ENCODE peak calls at places on chromosomes 6 and 20, in six cellular contexts. H is lower leg skin, O is lung, Q is fibroblast of the aortic adventitia, P is GM12865, Y is foreskin fibroblast. Z is an unnamed sample.

GRCh38 chr20:853406-853996 is 20.0 kb downstream of the FAM110A start:
- DNase-seq in H (no peak), O (no peak), Q (no peak), P (no peak), Y (no peak), Z (no peak)

GRCh38 chr6:133590814-133591213 is 298.1 kb upstream of the TCF21 start:
- DNase-seq in H (no peak), O (no peak), Q (peak; percentile 43), P (no peak), Y (peak; percentile 78), Z (no peak)

GRCh38 chr6:70651326-70651905 is 16.3 kb upstream of the SMAP1 start:
- DNase-seq in H (no peak), O (no peak), Q (no peak), P (peak; percentile 65), Y (no peak), Z (no peak)

GRCh38 chr20:57509665-57510237 is 15.2 kb downstream of the CTCFL start:
- DNase-seq in H (no peak), O (no peak), Q (peak; percentile 9), P (peak; percentile 28), Y (peak; percentile 15), Z (no peak)

GRCh38 chr20:528923-529594 is 14.5 kb downstream of the CSNK2A1 start:
- DNase-seq in H (no peak), O (no peak), Q (peak; percentile 82), P (no peak), Y (peak; percentile 95), Z (peak; percentile 47)

GRCh38 chr6:144477396-144477795 is 192.3 kb downstream of the UTRN start:
- DNase-seq in H (no peak), O (no peak), Q (peak; percentile 38), P (no peak), Y (peak; percentile 53), Z (peak; percentile 51)

GRCh38 chr6:127606131-127606562 is 29.2 kb downstream of the C6orf58 start:
- DNase-seq in H (no peak), O (no peak), Q (peak; percentile 54), P (peak; percentile 3), Y (peak; percentile 64), Z (no peak)

GRCh38 chr20:52494244-52494643 is 302.7 kb upstream of the ZFP64 start:
- DNase-seq in H (no peak), O (no peak), Q (peak; percentile 48), P (no peak), Y (peak; percentile 8), Z (peak; percentile 95)

GRCh38 chr20:16530201-16530681 is 43.0 kb downstream of the KIF16B start:
- DNase-seq in H (no peak), O (no peak), Q (peak; percentile 8), P (no peak), Y (peak; percentile 49), Z (no peak)

GRCh38 chr6:36684447-36684812 is 5.9 kb downstream of the CDKN1A start:
- DNase-seq in H (no peak), O (no peak), Q (no peak), P (no peak), Y (no peak), Z (no peak)

GRCh38 chr6:3706547-3707467 is 44.7 kb downstream of the PXDC1 start:
- DNase-seq in H (no peak), O (no peak), Q (peak; percentile 39), P (no peak), Y (no peak), Z (no peak)

GRCh38 chr6:139249387-139249786 is 42.4 kb downstream of the TXLNB start:
- DNase-seq in H (no peak), O (no peak), Q (peak; percentile 73), P (peak; percentile 25), Y (peak; percentile 14), Z (no peak)

GRCh38 chr6:139591075-139591474 is 216.6 kb upstream of the CITED2 start:
- DNase-seq in H (no peak), O (no peak), Q (no peak), P (no peak), Y (peak; percentile 38), Z (no peak)

GRCh38 chr6:56400273-56400672 is 152.9 kb upstream of the COL21A1 start:
- DNase-seq in H (no peak), O (no peak), Q (no peak), P (no peak), Y (no peak), Z (no peak)

GRCh38 chr20:3692706-3693294 is 11.0 kb upstream of the ADAM33 start:
- DNase-seq in H (no peak), O (no peak), Q (no peak), P (no peak), Y (no peak), Z (no peak)

GRCh38 chr6:135909737-135910387 is 58.4 kb downstream of the PDE7B start:
- DNase-seq in H (no peak), O (peak; percentile 47), Q (peak; percentile 62), P (peak; percentile 82), Y (peak; percentile 51), Z (no peak)

GRCh38 chr6:170155464-170156196 is 135.2 kb downstream of the DLL1 start:
- DNase-seq in H (no peak), O (no peak), Q (no peak), P (no peak), Y (no peak), Z (no peak)

GRCh38 chr6:16222826-16223225 is 15.6 kb upstream of the GMPR start:
- DNase-seq in H (peak; percentile 70), O (no peak), Q (no peak), P (no peak), Y (no peak), Z (no peak)

GRCh38 chr20:57671662-57672061 is 38.2 kb downstream of the PMEPA1 start:
- DNase-seq in H (no peak), O (no peak), Q (no peak), P (no peak), Y (no peak), Z (no peak)

GRCh38 chr20:12963456-12963855 is 45.3 kb upstream of the SPTLC3 start:
- DNase-seq in H (no peak), O (no peak), Q (no peak), P (no peak), Y (no peak), Z (no peak)

GRCh38 chr6:158758464-158758863 is 60.7 kb downstream of the EZR start:
- DNase-seq in H (no peak), O (no peak), Q (no peak), P (no peak), Y (no peak), Z (no peak)

GRCh38 chr6:104266922-104267321 is 592.8 kb downstream of the HACE1 start:
- DNase-seq in H (no peak), O (no peak), Q (no peak), P (no peak), Y (no peak), Z (no peak)

GRCh38 chr6:32154514-32155161 is 697 bp downstream of the PPT2 start:
- DNase-seq in H (no peak), O (peak; percentile 65), Q (peak; percentile 64), P (peak; percentile 84), Y (peak; percentile 81), Z (no peak)

DNA sequence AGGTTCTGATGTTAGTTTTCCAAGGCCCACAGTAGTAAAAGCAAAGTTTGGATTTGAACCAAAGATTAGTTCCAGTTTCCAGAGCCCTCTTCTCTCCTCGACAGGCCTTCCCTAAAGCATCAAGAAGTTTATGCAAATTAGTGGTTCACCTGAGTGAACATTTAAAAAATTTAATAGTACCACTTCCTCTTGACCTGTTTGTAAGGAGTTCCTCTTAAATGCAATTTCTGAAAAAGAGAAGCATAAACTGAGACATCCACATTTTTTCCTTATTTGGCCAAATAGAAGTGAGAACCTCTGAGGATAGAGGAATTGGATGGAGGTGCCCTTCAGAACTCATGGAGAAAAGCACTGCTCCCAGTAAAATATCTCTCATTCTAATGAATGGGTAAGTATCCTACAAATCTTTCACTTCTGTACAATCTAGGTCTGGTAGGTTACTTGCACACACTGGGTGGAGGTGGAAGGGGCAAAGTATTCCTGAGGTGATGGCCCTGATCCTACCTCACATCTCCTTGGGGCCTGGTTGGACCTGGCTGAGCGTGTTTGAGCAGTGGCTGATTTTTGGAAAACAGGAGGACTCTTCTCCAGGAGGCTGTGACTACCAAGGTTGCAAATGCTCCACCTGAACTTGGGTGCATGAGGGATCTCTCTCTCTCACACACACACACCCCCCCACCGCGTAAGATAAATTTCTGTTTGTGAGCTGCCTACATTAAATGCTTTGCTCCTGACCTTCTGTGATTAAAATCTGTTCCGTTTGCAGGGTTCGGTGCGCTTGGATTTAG is 1.0 kb upstream of the DSE start:
- DNase-seq in H (no peak), O (no peak), Q (peak; percentile 13), P (peak; percentile 52), Y (no peak), Z (no peak)
- H3K4me3 ChIP-seq in H (peak overlapping the region; percentile 62), O (no peak overlapping the region), Q (peak overlapping the region; percentile 86), P (peak overlapping the region; percentile 99), Y (peak overlapping the region; percentile 89), Z (peak overlapping the region; percentile 92)

GRCh38 chr6:30611150-30611855 is 5.7 kb downstream of the PPP1R10 start:
- DNase-seq in H (no peak), O (no peak), Q (no peak), P (no peak), Y (no peak), Z (no peak)

GRCh38 chr6:30613251-30614043 is 3.6 kb downstream of the PPP1R10 start:
- DNase-seq in H (no peak), O (no peak), Q (peak; percentile 28), P (no peak), Y (peak; percentile 54), Z (no peak)

GRCh38 chr6:30611856-30612194 is 5.2 kb downstream of the PPP1R10 start:
- DNase-seq in H (no peak), O (no peak), Q (no peak), P (no peak), Y (no peak), Z (no peak)

GRCh38 chr6:30612687-30613248 is 4.3 kb downstream of the PPP1R10 start:
- DNase-seq in H (no peak), O (no peak), Q (peak; percentile 57), P (no peak), Y (peak; percentile 65), Z (no peak)

DNA sequence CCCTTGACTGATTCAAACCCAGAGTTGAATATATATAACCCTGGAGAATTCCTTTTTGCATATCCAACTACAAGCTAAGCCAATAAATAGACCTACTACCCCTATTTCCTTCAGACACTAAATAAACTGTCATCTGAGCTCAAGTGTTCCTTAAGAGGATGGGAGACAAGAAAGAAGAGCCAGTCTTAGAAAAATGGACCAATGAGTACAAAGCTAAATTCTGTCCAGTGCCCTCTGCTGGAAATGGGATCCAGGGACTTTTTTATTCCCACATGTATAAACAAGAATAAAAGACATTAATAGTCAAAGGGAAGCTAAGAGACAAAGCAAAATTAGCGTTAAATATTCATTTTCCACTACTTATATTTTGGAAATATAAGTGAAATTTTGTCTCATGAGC is 4.8 kb downstream of the PPP1R10 start:
- DNase-seq in H (no peak), O (no peak), Q (peak; percentile 60), P (no peak), Y (peak; percentile 68), Z (no peak)
- TF ChIP-seq CTCF in H (no peak), O (no peak), Q (peak; percentile 51), P (no peak), Y (peak; percentile 35), Z (peak; percentile 10)

DNA sequence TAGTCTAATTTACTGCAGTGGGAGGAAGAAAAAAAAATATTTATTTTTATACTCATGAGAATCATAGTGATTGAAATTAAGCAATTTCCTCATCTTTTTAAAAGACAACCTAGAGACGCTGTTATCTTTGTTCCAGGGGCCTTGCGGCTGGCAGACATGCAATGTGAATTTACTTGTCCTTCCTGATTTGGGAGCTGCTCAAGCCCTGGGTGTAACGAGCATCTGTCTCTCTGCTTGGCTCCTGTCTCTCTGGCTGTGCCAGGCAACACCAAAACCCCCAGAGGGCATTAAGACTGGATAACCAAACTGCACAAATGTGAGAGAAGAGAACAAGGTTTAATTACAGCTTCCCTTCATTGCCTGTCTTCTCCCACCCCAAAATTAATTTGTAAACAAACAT is 169.9 kb downstream of the SLC24A3 start:
- DNase-seq in H (no peak), O (no peak), Q (no peak), P (no peak), Y (no peak), Z (no peak)
- H3K4me3 ChIP-seq in H (no peak overlapping the region), O (no peak overlapping the region), Q (no peak overlapping the region), P (no peak overlapping the region), Y (no peak overlapping the region), Z (no peak overlapping the region)

GRCh38 chr6:52551483-52552277 is 25.2 kb downstream of the TRAM2 start:
- DNase-seq in H (peak; percentile 78), O (peak; percentile 76), Q (peak; percentile 94), P (no peak), Y (peak; percentile 89), Z (no peak)
- TF ChIP-seq CTCF in H (no peak), O (no peak), Q (no peak), P (no peak), Y (no peak), Z (no peak)